ENCODE peak calls at places on chromosomes 5 and 9, in four cellular contexts. W, I, S and N are unnamed samples.
A peak's percentile ranks its signal among the peaks of the same experiment; 100 is the strongest.

GRCh38 chr5:15001512-15001911 is 129.9 kb upstream of the ANKH start:
- DNase-seq in W (no peak), I (no peak), S (no peak), N (no peak)

GRCh38 chr9:135294826-135295225 is 184.8 kb upstream of the PPP1R26 start:
- DNase-seq in W (no peak), I (peak; percentile 54), S (no peak), N (no peak)

GRCh38 chr5:157710887-157711286 is 20.3 kb upstream of the THG1L start:
- DNase-seq in W (no peak), I (no peak), S (no peak), N (no peak)

GRCh38 chr5:175728885-175729828 is 71.3 kb downstream of the HRH2 start:
- DNase-seq in W (no peak), I (no peak), S (no peak), N (peak; percentile 18)

GRCh38 chr9:21943464-21943863 is 50.7 kb downstream of the CDKN2A start:
- DNase-seq in W (no peak), I (no peak), S (no peak), N (no peak)

GRCh38 chr5:33588654-33589372 is 148.0 kb downstream of the TARS1 start:
- DNase-seq in W (no peak), I (no peak), S (peak; percentile 21), N (peak; percentile 13)

GRCh38 chr9:89372230-89372816 is 54.0 kb downstream of the SECISBP2 start:
- DNase-seq in W (peak; percentile 40), I (no peak), S (no peak), N (no peak)

GRCh38 chr9:106745457-106745856 is 117.5 kb upstream of the ZNF462 start:
- DNase-seq in W (no peak), I (no peak), S (no peak), N (no peak)

GRCh38 chr9:131475111-131475955 is 27.4 kb upstream of the POMT1 start:
- DNase-seq in W (no peak), I (peak; percentile 75), S (no peak), N (no peak)

GRCh38 chr9:107137495-107138202 is 145.4 kb upstream of the RAD23B start:
- DNase-seq in W (no peak), I (no peak), S (peak; percentile 48), N (peak; percentile 47)

GRCh38 chr9:38478211-38478610 is 54.0 kb upstream of the IGFBPL1 start:
- DNase-seq in W (no peak), I (no peak), S (no peak), N (no peak)

GRCh38 chr9:136674786-136675349 is 12.2 kb downstream of the EGFL7 start:
- DNase-seq in W (no peak), I (no peak), S (no peak), N (peak; percentile 49)

GRCh38 chr5:39742916-39743315 is 318.1 kb upstream of the DAB2 start:
- DNase-seq in W (no peak), I (no peak), S (no peak), N (no peak)

GRCh38 chr9:134395002-134395517 is 68.8 kb downstream of the RXRA start:
- DNase-seq in W (no peak), I (no peak), S (no peak), N (no peak)

GRCh38 chr9:34292552-34292951 is 36.5 kb downstream of the KIF24 start:
- DNase-seq in W (no peak), I (no peak), S (no peak), N (no peak)

GRCh38 chr9:84667571-84668203 is 1.8 kb upstream of the NTRK2 start:
- DNase-seq in W (no peak), I (no peak), S (peak; percentile 43), N (peak; percentile 19)

GRCh38 chr5:58854396-58854795 is 271.5 kb downstream of the RAB3C start:
- DNase-seq in W (no peak), I (no peak), S (no peak), N (peak; percentile 4)

GRCh38 chr5:114857951-114858401 is 311.7 kb downstream of the TRIM36 start:
- DNase-seq in W (no peak), I (peak; percentile 79), S (no peak), N (no peak)

GRCh38 chr5:59744531-59744992 is 149.0 kb downstream of the PDE4D start:
- DNase-seq in W (no peak), I (no peak), S (peak; percentile 33), N (no peak)

GRCh38 chr5:142934335-142934734 is 164.2 kb downstream of the ARHGAP26 start:
- DNase-seq in W (no peak), I (no peak), S (no peak), N (no peak)

GRCh38 chr5:87936667-87937066 is 332.0 kb downstream of the TMEM161B start:
- DNase-seq in W (no peak), I (no peak), S (no peak), N (no peak)

GRCh38 chr5:59893061-59893435 is 478 bp downstream of the PDE4D start:
- DNase-seq in W (no peak), I (no peak), S (no peak), N (no peak)

GRCh38 chr9:78280982-78281668 is 15.8 kb upstream of the PSAT1 start:
- DNase-seq in W (no peak), I (peak; percentile 79), S (no peak), N (peak; percentile 97)

GRCh38 chr5:1962619-1963355 is 80.1 kb upstream of the IRX4 start:
- DNase-seq in W (no peak), I (no peak), S (no peak), N (no peak)

GRCh38 chr5:107705390-107706014 is 34.8 kb upstream of the EFNA5 start:
- DNase-seq in W (no peak), I (no peak), S (no peak), N (no peak)

GRCh38 chr9:3464033-3464638 is 61.7 kb downstream of the RFX3 start:
- DNase-seq in W (no peak), I (no peak), S (no peak), N (no peak)

GRCh38 chr9:96245399-96245798 is 56.6 kb downstream of the HSD17B3 start:
- DNase-seq in W (no peak), I (no peak), S (no peak), N (no peak)

GRCh38 chr5:81313686-81314085 is 12.3 kb downstream of the ZCCHC9 start:
- DNase-seq in W (no peak), I (no peak), S (no peak), N (no peak)

GRCh38 chr9:88320748-88321415 is 67.4 kb upstream of the SPIN1 start:
- DNase-seq in W (no peak), I (no peak), S (no peak), N (no peak)

GRCh38 chr9:87656485-87656884 is 69.4 kb upstream of the CTSL start:
- DNase-seq in W (no peak), I (no peak), S (no peak), N (peak; percentile 70)

GRCh38 chr5:171688696-171689495 is 96.7 kb upstream of the SMIM23 start:
- DNase-seq in W (no peak), I (no peak), S (no peak), N (peak; percentile 13)

GRCh38 chr9:35579130-35579529 is 25.9 kb upstream of the TESK1 start:
- DNase-seq in W (no peak), I (no peak), S (no peak), N (no peak)

GRCh38 chr5:166961028-166961427 is 1330.4 kb upstream of the WWC1 start:
- DNase-seq in W (no peak), I (no peak), S (no peak), N (no peak)

GRCh38 chr5:87400305-87400899 is 12.3 kb downstream of the CCNH start:
- DNase-seq in W (no peak), I (no peak), S (peak; percentile 57), N (peak; percentile 64)

GRCh38 chr9:31520301-31521085 is 864.0 kb upstream of the ACO1 start:
- DNase-seq in W (no peak), I (no peak), S (no peak), N (no peak)

GRCh38 chr5:81188962-81189361 is 44.2 kb upstream of the CKMT2 start:
- DNase-seq in W (no peak), I (no peak), S (no peak), N (no peak)

GRCh38 chr9:6715755-6716643 is 41.8 kb upstream of the KDM4C start:
- DNase-seq in W (peak; percentile 35), I (peak; percentile 94), S (peak; percentile 70), N (peak; percentile 63)

DNA sequence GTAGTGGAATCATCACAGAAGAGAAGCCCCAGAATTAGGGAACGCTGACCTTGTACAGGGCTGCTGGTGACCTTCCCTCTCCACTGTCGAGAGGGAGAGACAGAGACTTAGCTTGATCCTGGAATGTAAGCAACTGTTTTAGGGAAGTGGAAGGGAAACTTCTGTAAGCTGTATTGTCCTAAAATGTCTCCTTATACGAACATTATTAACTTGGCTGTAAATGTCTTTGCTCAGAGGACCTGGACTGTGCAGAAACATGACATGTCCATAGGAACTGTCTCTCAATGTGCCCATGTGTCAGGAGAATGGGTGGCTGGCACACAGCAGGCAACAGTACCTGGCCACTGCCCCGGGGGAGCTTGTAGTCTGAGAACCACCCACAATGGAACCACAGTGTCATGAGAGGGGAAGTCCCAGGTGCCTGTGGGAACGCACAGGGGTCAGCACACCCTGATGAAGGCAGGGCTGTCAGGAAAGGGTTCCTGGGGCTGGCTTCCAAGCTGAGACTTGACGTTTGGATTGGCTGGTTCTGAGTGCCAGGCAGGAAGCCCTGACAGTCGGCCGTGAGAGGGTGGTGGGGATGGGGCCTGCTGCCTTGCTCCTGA is 34.0 kb downstream of the DAP start:
- DNase-seq in W (no peak), I (no peak), S (no peak), N (peak; percentile 25)
- H3K4me1 ChIP-seq in W (no peaks in the 10 kb centered on the region), I (peaks cover 30% of the 10 kb centered on the region), S (peaks cover 29% of the 10 kb centered on the region), N (peaks cover 15% of the 10 kb centered on the region)

DNA sequence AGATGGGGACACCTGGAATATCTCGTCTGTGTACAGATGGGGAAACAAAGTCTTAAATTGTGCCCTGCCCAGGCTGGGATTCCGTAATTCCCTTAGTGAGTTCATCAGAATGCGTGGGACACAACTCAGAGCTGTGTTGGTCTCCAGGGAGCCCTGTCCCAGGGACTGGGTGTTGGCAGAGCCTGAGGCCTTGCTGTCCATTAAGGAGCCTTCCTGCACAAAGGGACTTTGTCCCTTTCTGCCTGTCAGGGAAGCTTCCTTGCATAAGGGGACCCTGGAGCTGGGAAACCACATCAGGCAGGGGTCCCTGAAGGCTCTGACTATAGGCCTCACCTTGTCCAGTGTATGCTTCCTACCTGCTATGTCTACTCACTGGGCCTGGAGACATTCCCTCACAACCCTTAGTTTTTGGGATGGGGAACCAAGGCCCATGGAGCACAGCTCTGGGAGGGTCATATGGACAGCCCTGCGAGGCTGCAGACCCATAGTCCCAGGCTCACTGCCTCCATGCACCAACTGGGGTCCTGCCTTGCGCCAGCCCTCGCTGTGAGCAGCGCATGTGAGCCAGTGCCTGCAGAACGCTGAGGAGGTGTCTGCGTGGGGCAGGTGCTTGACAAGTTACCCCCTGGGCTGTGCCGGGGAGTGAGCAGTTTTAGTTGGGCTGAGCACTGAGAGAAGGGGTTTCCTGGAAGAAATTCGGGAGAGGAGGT is 1.6 kb downstream of the CARD19 start:
- DNase-seq in W (no peak), I (peak; percentile 80), S (no peak), N (no peak)
- H3K4me1 ChIP-seq in W (peaks cover 56% of the 10 kb centered on the region), I (peaks cover 76% of the 10 kb centered on the region), S (peaks cover 47% of the 10 kb centered on the region), N (peaks cover 9% of the 10 kb centered on the region)

DNA sequence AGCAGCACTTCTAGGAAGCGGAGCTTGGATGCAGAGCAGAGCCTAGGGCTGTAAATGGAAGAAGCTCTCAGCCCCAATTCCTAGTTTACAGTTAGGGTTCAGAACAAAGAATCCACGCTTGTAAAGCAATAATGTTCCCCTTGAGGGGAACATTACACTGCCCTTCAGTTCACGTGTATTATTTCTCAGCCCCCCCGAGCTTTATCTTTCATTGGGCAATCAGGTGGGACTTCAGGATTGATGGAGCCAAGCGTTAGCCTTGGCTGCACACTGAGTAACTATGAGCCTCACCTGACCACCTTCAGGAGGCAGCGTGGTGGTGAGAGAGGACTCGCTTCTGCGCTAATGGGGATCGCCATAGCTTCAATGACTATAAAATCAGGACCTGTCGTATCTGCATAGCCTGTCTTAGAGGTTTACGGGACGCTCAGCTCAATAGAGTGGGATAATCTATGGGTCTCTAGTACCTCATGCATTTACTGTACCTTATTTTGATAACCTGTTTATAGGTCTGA is 157.0 kb upstream of the RASEF start:
- DNase-seq in W (no peak), I (no peak), S (no peak), N (no peak)
- H3K4me1 ChIP-seq in W (no peaks in the 10 kb centered on the region), I (peaks cover 21% of the 10 kb centered on the region), S (peaks cover 8% of the 10 kb centered on the region), N (peaks cover 22% of the 10 kb centered on the region)

GRCh38 chr5:68129364-68129763 is 86.2 kb upstream of the PIK3R1 start:
- DNase-seq in W (no peak), I (no peak), S (no peak), N (no peak)
- H3K4me1 ChIP-seq in W (no peaks in the 10 kb centered on the region), I (no peaks in the 10 kb centered on the region), S (no peaks in the 10 kb centered on the region), N (no peaks in the 10 kb centered on the region)